ENCODE peak calls at places on chromosomes 12 and 14, in nine cellular contexts. K, B, V, W, N, U, J, M and A are unnamed samples.

GRCh38 chr12:51820721-51821422 is 27.6 kb downstream of the FIGNL2 start:
- DNase-seq in K (peak; percentile 78), B (peak; percentile 61), V (peak; percentile 72), W (peak; percentile 66), N (no peak), U (no peak), J (peak; percentile 91), M (peak; percentile 85), A (peak; percentile 59)

GRCh38 chr12:54164402-54165145 is 24.2 kb downstream of the SMUG1 start:
- DNase-seq in K (no peak), B (no peak), V (no peak), W (no peak), N (no peak), U (no peak), J (no peak), M (peak; percentile 71), A (no peak)

GRCh38 chr12:99983721-99984258 is 946 bp downstream of the ANKS1B start:
- DNase-seq in K (no peak), B (no peak), V (no peak), W (no peak), N (peak; percentile 11), U (no peak), J (no peak), M (peak; percentile 6), A (no peak)

GRCh38 chr14:71783786-71784185 is 148.4 kb upstream of the RGS6 start:
- DNase-seq in K (no peak), B (no peak), V (no peak), W (no peak), N (no peak), U (no peak), J (no peak), M (no peak), A (no peak)

GRCh38 chr12:95634622-95635621 is 83.6 kb upstream of the USP44 start:
- DNase-seq in K (no peak), B (peak; percentile 90), V (no peak), W (no peak), N (peak; percentile 65), U (no peak), J (no peak), M (no peak), A (no peak)

GRCh38 chr12:113468365-113469223 is 3.1 kb downstream of the LHX5 start:
- DNase-seq in K (no peak), B (no peak), V (no peak), W (no peak), N (no peak), U (no peak), J (no peak), M (peak; percentile 64), A (no peak)

GRCh38 chr12:122641976-122642375 is 61.2 kb downstream of the HCAR2 start:
- DNase-seq in K (no peak), B (no peak), V (no peak), W (no peak), N (peak; percentile 73), U (no peak), J (no peak), M (no peak), A (no peak)

GRCh38 chr12:63068857-63069442 is 82.1 kb downstream of the AVPR1A start:
- DNase-seq in K (no peak), B (no peak), V (no peak), W (no peak), N (peak; percentile 93), U (no peak), J (no peak), M (peak; percentile 19), A (no peak)

GRCh38 chr12:116539361-116539771 is 19.8 kb upstream of the MAP1LC3B2 start:
- DNase-seq in K (no peak), B (no peak), V (no peak), W (no peak), N (no peak), U (no peak), J (no peak), M (peak; percentile 66), A (no peak)

GRCh38 chr14:86640288-86640687 is 1110.3 kb downstream of the FLRT2 start:
- DNase-seq in K (no peak), B (no peak), V (no peak), W (no peak), N (no peak), U (no peak), J (no peak), M (no peak), A (no peak)

GRCh38 chr12:121786441-121786825 is 7.1 kb downstream of the RHOF start:
- DNase-seq in K (no peak), B (peak; percentile 90), V (no peak), W (peak; percentile 44), N (peak; percentile 64), U (no peak), J (peak; percentile 55), M (peak; percentile 72), A (no peak)

GRCh38 chr12:106090586-106091411 is 48.0 kb downstream of the NUAK1 start:
- DNase-seq in K (no peak), B (no peak), V (no peak), W (no peak), N (peak; percentile 79), U (peak; percentile 85), J (no peak), M (no peak), A (no peak)

GRCh38 chr12:29640589-29641345 is 143.0 kb downstream of the TMTC1 start:
- DNase-seq in K (no peak), B (peak; percentile 80), V (no peak), W (no peak), N (peak; percentile 59), U (peak; percentile 77), J (no peak), M (peak; percentile 88), A (no peak)

GRCh38 chr12:51536159-51536558 is 54.9 kb upstream of the SCN8A start:
- DNase-seq in K (no peak), B (no peak), V (no peak), W (no peak), N (peak; percentile 33), U (no peak), J (no peak), M (no peak), A (no peak)

GRCh38 chr14:34843011-34843554 is 32.1 kb downstream of the BAZ1A start:
- DNase-seq in K (no peak), B (no peak), V (no peak), W (no peak), N (peak; percentile 71), U (no peak), J (no peak), M (no peak), A (no peak)

GRCh38 chr12:40058721-40059190 is 47.1 kb downstream of the SLC2A13 start:
- DNase-seq in K (no peak), B (no peak), V (no peak), W (no peak), N (no peak), U (no peak), J (no peak), M (no peak), A (no peak)

GRCh38 chr14:52706724-52707706 is at the start of gene PSMC6:
- DNase-seq in K (peak; percentile 94), B (peak; percentile 96), V (peak; percentile 91), W (peak; percentile 94), N (peak; percentile 93), U (peak; percentile 98), J (peak; percentile 96), M (peak; percentile 90), A (peak; percentile 84)

GRCh38 chr12:57729321-57729844 is 9.2 kb downstream of the AGAP2 start:
- DNase-seq in K (no peak), B (no peak), V (no peak), W (no peak), N (no peak), U (no peak), J (no peak), M (no peak), A (no peak)

GRCh38 chr12:2796187-2796663 is 1.5 kb downstream of the FKBP4 start:
- DNase-seq in K (no peak), B (no peak), V (no peak), W (no peak), N (no peak), U (no peak), J (no peak), M (no peak), A (no peak)

GRCh38 chr14:105281354-105282097 is 19.3 kb downstream of the BRF1 start:
- DNase-seq in K (no peak), B (no peak), V (no peak), W (no peak), N (peak; percentile 88), U (no peak), J (no peak), M (peak; percentile 58), A (no peak)

GRCh38 chr14:23454445-23454856 is 15.1 kb upstream of the NGDN start:
- DNase-seq in K (no peak), B (no peak), V (no peak), W (no peak), N (no peak), U (no peak), J (no peak), M (peak; percentile 70), A (no peak)

GRCh38 chr14:103713304-103714062 is 1.8 kb downstream of the XRCC3 start:
- DNase-seq in K (no peak), B (no peak), V (no peak), W (no peak), N (peak; percentile 10), U (no peak), J (no peak), M (peak; percentile 44), A (no peak)

GRCh38 chr12:41174602-41175001 is 13.5 kb upstream of the PDZRN4 start:
- DNase-seq in K (no peak), B (no peak), V (no peak), W (no peak), N (no peak), U (no peak), J (no peak), M (no peak), A (no peak)

GRCh38 chr12:89893972-89894706 is 185.5 kb upstream of the ATP2B1 start:
- DNase-seq in K (no peak), B (no peak), V (no peak), W (no peak), N (peak; percentile 72), U (no peak), J (no peak), M (no peak), A (no peak)

GRCh38 chr14:88386395-88386794 is 938 bp downstream of the SPATA7 start:
- DNase-seq in K (no peak), B (no peak), V (no peak), W (no peak), N (no peak), U (no peak), J (no peak), M (no peak), A (no peak)

GRCh38 chr14:31251028-31251958 is 43.7 kb upstream of the HECTD1 start:
- DNase-seq in K (no peak), B (no peak), V (no peak), W (no peak), N (no peak), U (no peak), J (no peak), M (no peak), A (no peak)

GRCh38 chr12:103590271-103590670 is 3.2 kb downstream of the STAB2 start:
- DNase-seq in K (no peak), B (no peak), V (no peak), W (no peak), N (no peak), U (no peak), J (no peak), M (no peak), A (no peak)

GRCh38 chr12:12376636-12377448 is 20.0 kb downstream of the BORCS5 start:
- DNase-seq in K (no peak), B (no peak), V (no peak), W (peak; percentile 14), N (peak; percentile 91), U (no peak), J (no peak), M (peak; percentile 17), A (no peak)

GRCh38 chr14:104323551-104324175 is 185.3 kb downstream of the KIF26A start:
- DNase-seq in K (no peak), B (no peak), V (no peak), W (no peak), N (no peak), U (peak; percentile 61), J (no peak), M (no peak), A (no peak)

GRCh38 chr14:95344536-95344935 is 24.8 kb upstream of the CLMN start:
- DNase-seq in K (no peak), B (no peak), V (no peak), W (no peak), N (no peak), U (peak; percentile 14), J (no peak), M (no peak), A (no peak)

GRCh38 chr12:19546611-19547162 is 107.4 kb downstream of the AEBP2 start:
- DNase-seq in K (no peak), B (no peak), V (no peak), W (no peak), N (peak; percentile 79), U (no peak), J (no peak), M (no peak), A (no peak)